ENCODE peak calls at places on chromosomes 3 and 15, in eight cellular contexts. F is fibroblast of lung; B is H54; X is lower lobe of right lung; T is Ammon's horn; S is hepatocyte; J is mesendoderm; P is naive thymus-derived CD4-positive, alpha-beta T cell. V is an unnamed sample.

GRCh38 chr3:50169232-50169631 is 14.1 kb downstream of the SEMA3F start:
- DNase-seq in B (no peak), P (no peak), F (no peak), X (no peak), T (no peak), J (no peak), S (no peak), V (no peak)

GRCh38 chr15:76109046-76109445 is 49.3 kb downstream of the TMEM266 start:
- DNase-seq in P (no peak), X (no peak), J (no peak), B (no peak), S (no peak), F (no peak), T (no peak), V (no peak)

GRCh38 chr3:194856296-194856695 is 170.6 kb downstream of the FAM43A start:
- DNase-seq in P (no peak), S (no peak), X (no peak), J (no peak), F (no peak), T (no peak), B (no peak), V (no peak)

GRCh38 chr3:151468284-151468917 is 7.5 kb upstream of the IGSF10 start:
- DNase-seq in X (no peak), T (peak), S (peak), B (peak), F (peak), J (peak), P (no peak), V (no peak)

GRCh38 chr3:116019254-116019763 is 396.0 kb downstream of the GAP43 start:
- DNase-seq in J (no peak), T (no peak), B (no peak), P (no peak), F (no peak), S (no peak), X (no peak), V (no peak)

GRCh38 chr3:12590096-12590495 is 33.2 kb downstream of the MKRN2 start:
- DNase-seq in F (no peak), X (no peak), S (no peak), J (no peak), B (no peak), T (no peak), P (no peak), V (no peak)

GRCh38 chr3:159664011-159664410 is 324.6 kb upstream of the IL12A start:
- DNase-seq in P (no peak), X (no peak), F (no peak), J (no peak), T (no peak), S (no peak), B (no peak), V (no peak)

GRCh38 chr3:143171141-143171651 is 51.6 kb downstream of the CHST2 start:
- DNase-seq in T (no peak), B (no peak), S (no peak), X (no peak), F (peak), J (no peak), P (no peak), V (no peak)

GRCh38 chr15:63913786-63914185 is 80.0 kb upstream of the HERC1 start:
- DNase-seq in J (peak), P (no peak), X (no peak), S (no peak), T (no peak), F (no peak), B (no peak), V (no peak)

GRCh38 chr3:142448424-142448823 is 587 bp upstream of the XRN1 start:
- DNase-seq in T (no peak), F (peak), J (no peak), P (no peak), S (no peak), B (no peak), X (no peak), V (no peak)

GRCh38 chr3:162525052-162525451 is 1028.4 kb downstream of the OTOL1 start:
- DNase-seq in S (peak), P (no peak), J (no peak), X (no peak), T (no peak), B (no peak), F (peak), V (no peak)

GRCh38 chr3:172627057-172627809 is 83.6 kb downstream of the NCEH1 start:
- DNase-seq in S (no peak), F (peak), X (no peak), P (no peak), B (no peak), J (no peak), T (no peak), V (no peak)

GRCh38 chr3:119586707-119587317 is 7.5 kb downstream of the ADPRH start:
- DNase-seq in J (no peak), T (no peak), X (no peak), S (no peak), F (peak), B (no peak), P (no peak), V (no peak)

GRCh38 chr3:133933097-133934024 is 37.7 kb upstream of the RAB6B start:
- DNase-seq in X (no peak), T (no peak), F (no peak), J (no peak), S (no peak), B (no peak), P (no peak), V (no peak)

GRCh38 chr3:133926736-133927542 is 31.3 kb upstream of the RAB6B start:
- DNase-seq in X (no peak), J (peak), S (peak), P (no peak), B (no peak), F (no peak), T (no peak), V (no peak)

GRCh38 chr3:188152660-188153497 is 1.1 kb upstream of the LPP start:
- DNase-seq in P (no peak), J (peak), F (peak), T (no peak), X (peak), B (peak), S (peak), V (no peak)

GRCh38 chr3:150165396-150166094 is 194.8 kb upstream of the PFN2 start:
- DNase-seq in S (no peak), F (no peak), P (no peak), T (no peak), B (no peak), X (no peak), J (peak), V (no peak)

GRCh38 chr15:48861813-48862431 is 16.0 kb upstream of the EID1 start:
- DNase-seq in P (no peak), B (no peak), X (no peak), T (peak), F (peak), S (peak), J (peak), V (no peak)

GRCh38 chr3:29408676-29409075 is 127.8 kb downstream of the RBMS3 start:
- DNase-seq in J (no peak), B (no peak), T (no peak), P (no peak), S (no peak), X (no peak), F (peak), V (no peak)

GRCh38 chr15:42605281-42605744 is 29.9 kb downstream of the STARD9 start:
- DNase-seq in T (no peak), F (peak), B (no peak), P (no peak), X (no peak), J (no peak), S (no peak), V (no peak)

V was measured in effector memory CD4-positive, alpha-beta T cell.